ENCODE peak calls at places on chromosomes 12 and 14, in ten cellular contexts. One of them, this sample, is unnamed.

GRCh38 chr12:75341873-75342272 is 7.4 kb downstream of the GLIPR1L1 start:
- DNase-seq in tibial nerve: no peak
- DNase-seq in endothelial cell of umbilical vein: no peak
- DNase-seq in lower leg skin: no peak
- DNase-seq in Peyer's patch: no peak
- DNase-seq in A549: peak; percentile 8
- DNase-seq in heart left ventricle: no peak
- DNase-seq in ovary: no peak
- DNase-seq in IMR-90: peak; percentile 4
- DNase-seq in esophagus squamous epithelium: no peak
- DNase-seq in this sample: no peak

GRCh38 chr12:57853864-57854556 is 7.5 kb upstream of the CTDSP2 start:
- DNase-seq in ovary: no peak
- DNase-seq in A549: no peak
- DNase-seq in Peyer's patch: no peak
- DNase-seq in esophagus squamous epithelium: no peak
- DNase-seq in lower leg skin: no peak
- DNase-seq in heart left ventricle: no peak
- DNase-seq in IMR-90: no peak
- DNase-seq in tibial nerve: no peak
- DNase-seq in endothelial cell of umbilical vein: no peak
- DNase-seq in this sample: no peak

GRCh38 chr12:89695100-89695499 is 13.5 kb downstream of the ATP2B1 start:
- DNase-seq in tibial nerve: no peak
- DNase-seq in A549: no peak
- DNase-seq in Peyer's patch: no peak
- DNase-seq in endothelial cell of umbilical vein: peak; percentile 38
- DNase-seq in esophagus squamous epithelium: no peak
- DNase-seq in ovary: no peak
- DNase-seq in lower leg skin: no peak
- DNase-seq in IMR-90: peak; percentile 77
- DNase-seq in heart left ventricle: no peak
- DNase-seq in this sample: no peak

GRCh38 chr12:1590083-1590979 is 4.0 kb downstream of the FBXL14 start:
- DNase-seq in IMR-90: peak; percentile 63
- DNase-seq in heart left ventricle: no peak
- DNase-seq in tibial nerve: peak; percentile 45
- DNase-seq in lower leg skin: no peak
- DNase-seq in ovary: peak; percentile 59
- DNase-seq in endothelial cell of umbilical vein: no peak
- DNase-seq in esophagus squamous epithelium: no peak
- DNase-seq in A549: no peak
- DNase-seq in Peyer's patch: no peak
- DNase-seq in this sample: no peak

GRCh38 chr12:7155471-7156034 is 25.4 kb downstream of the CLSTN3 start:
- DNase-seq in heart left ventricle: no peak
- DNase-seq in A549: no peak
- DNase-seq in tibial nerve: no peak
- DNase-seq in esophagus squamous epithelium: no peak
- DNase-seq in endothelial cell of umbilical vein: no peak
- DNase-seq in ovary: no peak
- DNase-seq in lower leg skin: no peak
- DNase-seq in IMR-90: no peak
- DNase-seq in Peyer's patch: no peak
- DNase-seq in this sample: no peak

GRCh38 chr14:90228478-90228877 is 27.9 kb upstream of the PSMC1 start:
- DNase-seq in heart left ventricle: no peak
- DNase-seq in endothelial cell of umbilical vein: no peak
- DNase-seq in IMR-90: no peak
- DNase-seq in lower leg skin: no peak
- DNase-seq in tibial nerve: no peak
- DNase-seq in Peyer's patch: no peak
- DNase-seq in esophagus squamous epithelium: no peak
- DNase-seq in A549: no peak
- DNase-seq in ovary: no peak
- DNase-seq in this sample: no peak

GRCh38 chr12:99984271-99985128 is at the start of gene ANKS1B:
- DNase-seq in tibial nerve: peak; percentile 13
- DNase-seq in endothelial cell of umbilical vein: peak; percentile 19
- DNase-seq in heart left ventricle: peak; percentile 54
- DNase-seq in lower leg skin: no peak
- DNase-seq in ovary: peak; percentile 49
- DNase-seq in IMR-90: peak; percentile 13
- DNase-seq in Peyer's patch: peak; percentile 49
- DNase-seq in A549: peak; percentile 70
- DNase-seq in esophagus squamous epithelium: no peak
- DNase-seq in this sample: peak; percentile 45

GRCh38 chr14:102949801-102950451 is 27.5 kb downstream of the AMN start:
- DNase-seq in esophagus squamous epithelium: no peak
- DNase-seq in A549: no peak
- DNase-seq in endothelial cell of umbilical vein: no peak
- DNase-seq in lower leg skin: no peak
- DNase-seq in ovary: no peak
- DNase-seq in heart left ventricle: peak; percentile 66
- DNase-seq in Peyer's patch: no peak
- DNase-seq in IMR-90: peak; percentile 63
- DNase-seq in tibial nerve: no peak
- DNase-seq in this sample: no peak

GRCh38 chr14:104248203-104249055 is 110.0 kb downstream of the KIF26A start:
- DNase-seq in endothelial cell of umbilical vein: no peak
- DNase-seq in esophagus squamous epithelium: no peak
- DNase-seq in lower leg skin: peak; percentile 61
- DNase-seq in A549: no peak
- DNase-seq in heart left ventricle: no peak
- DNase-seq in Peyer's patch: no peak
- DNase-seq in ovary: peak; percentile 15
- DNase-seq in IMR-90: no peak
- DNase-seq in tibial nerve: no peak
- DNase-seq in this sample: no peak

DNA sequence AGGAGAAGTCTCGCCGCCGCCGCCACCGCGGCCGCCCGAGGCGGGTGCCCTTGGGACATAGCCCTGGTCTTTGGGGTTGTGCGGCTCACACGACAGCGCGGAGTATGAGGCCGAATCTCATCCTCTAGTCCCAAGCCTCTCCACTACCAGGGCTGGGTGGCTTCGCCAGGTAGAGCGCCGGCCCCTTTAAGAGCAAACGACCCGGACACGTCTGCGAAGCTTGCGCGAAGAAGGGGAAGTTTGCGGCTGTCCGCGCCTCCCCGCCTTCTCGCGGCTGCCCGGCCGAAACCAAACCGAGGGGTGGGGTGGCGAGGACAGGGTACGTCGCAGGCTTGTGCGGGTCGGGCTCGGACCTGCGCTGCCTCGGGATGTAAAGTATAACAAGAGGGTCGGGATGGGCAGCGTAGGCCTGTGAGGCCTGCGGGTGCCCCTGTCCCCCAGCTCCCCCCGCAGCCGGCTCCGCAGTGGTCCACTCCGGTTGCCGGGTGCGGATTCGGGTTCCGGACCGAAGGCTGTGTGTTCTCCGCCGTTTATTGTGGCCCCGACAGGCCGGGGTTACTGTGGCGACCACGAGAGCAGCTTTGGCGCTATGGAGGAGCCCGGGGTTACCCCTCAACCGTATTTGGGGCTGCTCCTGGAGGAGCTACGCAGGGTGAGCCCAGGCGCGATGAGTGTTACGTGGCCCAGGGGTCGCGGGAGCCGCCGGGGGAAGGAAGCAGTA is 33.3 kb downstream of the MIA2 start:
- DNase-seq in A549: peak; percentile 90
- DNase-seq in ovary: peak; percentile 86
- DNase-seq in heart left ventricle: peak; percentile 89
- DNase-seq in IMR-90: peak; percentile 81
- DNase-seq in Peyer's patch: peak; percentile 91
- DNase-seq in lower leg skin: peak; percentile 95
- DNase-seq in endothelial cell of umbilical vein: peak; percentile 86
- DNase-seq in tibial nerve: peak; percentile 71
- DNase-seq in esophagus squamous epithelium: peak; percentile 37
- DNase-seq in this sample: peak; percentile 89
- TF ChIP-seq POLR2A in A549: peak; percentile 44
- TF ChIP-seq POLR2A in ovary: peak; percentile 46
- TF ChIP-seq POLR2A in heart left ventricle: no peak
- TF ChIP-seq POLR2A in IMR-90: peak; percentile 68
- TF ChIP-seq POLR2A in Peyer's patch: peak; percentile 61
- TF ChIP-seq POLR2A in lower leg skin: no peak
- TF ChIP-seq POLR2A in endothelial cell of umbilical vein: peak; percentile 71
- TF ChIP-seq POLR2A in tibial nerve: peak; percentile 60
- TF ChIP-seq POLR2A in esophagus squamous epithelium: peak; percentile 76
- TF ChIP-seq POLR2A in this sample: peak; percentile 79

GRCh38 chr12:62873826-62874448 is 61.0 kb downstream of the PPM1H start:
- DNase-seq in tibial nerve: no peak
- DNase-seq in esophagus squamous epithelium: no peak
- DNase-seq in A549: no peak
- DNase-seq in ovary: no peak
- DNase-seq in heart left ventricle: no peak
- DNase-seq in lower leg skin: no peak
- DNase-seq in Peyer's patch: no peak
- DNase-seq in IMR-90: no peak
- DNase-seq in endothelial cell of umbilical vein: no peak
- DNase-seq in this sample: no peak

GRCh38 chr12:62876938-62877548 is 57.9 kb downstream of the PPM1H start:
- DNase-seq in esophagus squamous epithelium: no peak
- DNase-seq in endothelial cell of umbilical vein: no peak
- DNase-seq in Peyer's patch: no peak
- DNase-seq in heart left ventricle: no peak
- DNase-seq in tibial nerve: no peak
- DNase-seq in lower leg skin: no peak
- DNase-seq in IMR-90: no peak
- DNase-seq in A549: no peak
- DNase-seq in ovary: peak; percentile 40
- DNase-seq in this sample: no peak

GRCh38 chr12:62882140-62882539 is 52.8 kb downstream of the PPM1H start:
- DNase-seq in endothelial cell of umbilical vein: no peak
- DNase-seq in A549: no peak
- DNase-seq in ovary: no peak
- DNase-seq in esophagus squamous epithelium: no peak
- DNase-seq in Peyer's patch: no peak
- DNase-seq in heart left ventricle: no peak
- DNase-seq in tibial nerve: no peak
- DNase-seq in lower leg skin: no peak
- DNase-seq in IMR-90: no peak
- DNase-seq in this sample: no peak

GRCh38 chr12:62879691-62880090 is 55.3 kb downstream of the PPM1H start:
- DNase-seq in lower leg skin: no peak
- DNase-seq in endothelial cell of umbilical vein: no peak
- DNase-seq in A549: no peak
- DNase-seq in tibial nerve: no peak
- DNase-seq in heart left ventricle: no peak
- DNase-seq in ovary: no peak
- DNase-seq in IMR-90: no peak
- DNase-seq in esophagus squamous epithelium: no peak
- DNase-seq in Peyer's patch: no peak
- DNase-seq in this sample: no peak

DNA sequence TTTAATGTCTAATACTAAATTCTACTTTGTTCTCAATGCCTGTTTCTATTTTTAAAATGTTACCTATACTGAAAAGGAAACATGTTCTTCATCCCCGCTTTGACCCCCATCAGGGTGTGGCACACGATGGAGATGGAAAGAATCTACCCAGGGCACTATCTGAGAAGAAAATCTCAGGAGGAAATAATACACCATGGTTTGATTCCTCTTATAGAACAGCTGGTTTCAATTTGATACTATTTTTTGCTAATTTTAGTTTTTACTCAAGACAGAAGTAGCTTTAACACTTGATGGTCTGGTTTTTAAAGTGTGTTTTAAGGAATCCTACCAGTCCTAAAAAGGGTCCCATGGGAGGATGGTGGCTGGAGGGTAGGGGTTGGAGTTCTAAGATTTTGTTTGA is 56.7 kb downstream of the PPM1H start:
- DNase-seq in heart left ventricle: no peak
- DNase-seq in tibial nerve: no peak
- DNase-seq in esophagus squamous epithelium: no peak
- DNase-seq in endothelial cell of umbilical vein: no peak
- DNase-seq in IMR-90: no peak
- DNase-seq in ovary: no peak
- DNase-seq in A549: no peak
- DNase-seq in lower leg skin: no peak
- DNase-seq in Peyer's patch: no peak
- DNase-seq in this sample: no peak
- TF ChIP-seq POLR2A in heart left ventricle: no peak
- TF ChIP-seq POLR2A in tibial nerve: no peak
- TF ChIP-seq POLR2A in esophagus squamous epithelium: no peak
- TF ChIP-seq POLR2A in endothelial cell of umbilical vein: no peak
- TF ChIP-seq POLR2A in IMR-90: no peak
- TF ChIP-seq POLR2A in ovary: no peak
- TF ChIP-seq POLR2A in A549: no peak
- TF ChIP-seq POLR2A in lower leg skin: no peak
- TF ChIP-seq POLR2A in Peyer's patch: no peak
- TF ChIP-seq POLR2A in this sample: no peak

GRCh38 chr12:53624453-53624852 is 1.7 kb downstream of the ATF7 start:
- DNase-seq in tibial nerve: no peak
- DNase-seq in A549: no peak
- DNase-seq in Peyer's patch: no peak
- DNase-seq in esophagus squamous epithelium: no peak
- DNase-seq in ovary: no peak
- DNase-seq in heart left ventricle: no peak
- DNase-seq in IMR-90: peak; percentile 54
- DNase-seq in lower leg skin: no peak
- DNase-seq in endothelial cell of umbilical vein: no peak
- DNase-seq in this sample: peak; percentile 38

GRCh38 chr12:53622724-53623123 is 3.5 kb downstream of the ATF7 start:
- DNase-seq in endothelial cell of umbilical vein: no peak
- DNase-seq in esophagus squamous epithelium: no peak
- DNase-seq in ovary: no peak
- DNase-seq in tibial nerve: no peak
- DNase-seq in IMR-90: no peak
- DNase-seq in A549: no peak
- DNase-seq in Peyer's patch: no peak
- DNase-seq in heart left ventricle: no peak
- DNase-seq in lower leg skin: no peak
- DNase-seq in this sample: no peak

GRCh38 chr12:53623986-53624385 is 2.2 kb downstream of the ATF7 start:
- DNase-seq in ovary: no peak
- DNase-seq in tibial nerve: peak; percentile 52
- DNase-seq in esophagus squamous epithelium: no peak
- DNase-seq in Peyer's patch: no peak
- DNase-seq in A549: no peak
- DNase-seq in endothelial cell of umbilical vein: peak; percentile 76
- DNase-seq in lower leg skin: peak; percentile 43
- DNase-seq in heart left ventricle: no peak
- DNase-seq in IMR-90: peak; percentile 55
- DNase-seq in this sample: peak; percentile 33

GRCh38 chr12:53624956-53625355 is 1.2 kb downstream of the ATF7 start:
- DNase-seq in Peyer's patch: no peak
- DNase-seq in tibial nerve: no peak
- DNase-seq in A549: no peak
- DNase-seq in endothelial cell of umbilical vein: peak; percentile 36
- DNase-seq in ovary: no peak
- DNase-seq in IMR-90: no peak
- DNase-seq in heart left ventricle: no peak
- DNase-seq in lower leg skin: peak; percentile 56
- DNase-seq in esophagus squamous epithelium: no peak
- DNase-seq in this sample: peak; percentile 38

GRCh38 chr12:53623526-53623925 is 2.7 kb downstream of the ATF7 start:
- DNase-seq in ovary: no peak
- DNase-seq in endothelial cell of umbilical vein: peak; percentile 82
- DNase-seq in tibial nerve: peak; percentile 42
- DNase-seq in IMR-90: peak; percentile 66
- DNase-seq in A549: peak; percentile 35
- DNase-seq in heart left ventricle: no peak
- DNase-seq in esophagus squamous epithelium: no peak
- DNase-seq in Peyer's patch: no peak
- DNase-seq in lower leg skin: no peak
- DNase-seq in this sample: peak; percentile 44
- TF ChIP-seq POLR2A in ovary: no peak
- TF ChIP-seq POLR2A in endothelial cell of umbilical vein: peak; percentile 2
- TF ChIP-seq POLR2A in tibial nerve: peak; percentile 45
- TF ChIP-seq POLR2A in IMR-90: no peak
- TF ChIP-seq POLR2A in A549: no peak
- TF ChIP-seq POLR2A in heart left ventricle: no peak
- TF ChIP-seq POLR2A in esophagus squamous epithelium: peak; percentile 32
- TF ChIP-seq POLR2A in Peyer's patch: no peak
- TF ChIP-seq POLR2A in lower leg skin: no peak
- TF ChIP-seq POLR2A in this sample: peak; percentile 23

GRCh38 chr12:63668028-63668799 is at the start of gene DPY19L2:
- DNase-seq in tibial nerve: peak; percentile 36
- DNase-seq in A549: peak; percentile 91
- DNase-seq in Peyer's patch: peak; percentile 56
- DNase-seq in heart left ventricle: peak; percentile 92
- DNase-seq in ovary: peak; percentile 93
- DNase-seq in esophagus squamous epithelium: no peak
- DNase-seq in endothelial cell of umbilical vein: peak; percentile 47
- DNase-seq in lower leg skin: peak; percentile 86
- DNase-seq in IMR-90: peak; percentile 52
- DNase-seq in this sample: peak; percentile 90
- TF ChIP-seq POLR2A in tibial nerve: peak; percentile 46
- TF ChIP-seq POLR2A in A549: no peak
- TF ChIP-seq POLR2A in Peyer's patch: no peak
- TF ChIP-seq POLR2A in heart left ventricle: no peak
- TF ChIP-seq POLR2A in ovary: peak; percentile 50
- TF ChIP-seq POLR2A in esophagus squamous epithelium: no peak
- TF ChIP-seq POLR2A in endothelial cell of umbilical vein: no peak
- TF ChIP-seq POLR2A in lower leg skin: no peak
- TF ChIP-seq POLR2A in IMR-90: no peak
- TF ChIP-seq POLR2A in this sample: peak; percentile 37